ENCODE peak calls at places on chromosomes 4 and X, in six cellular contexts. S is GM23248, T is HCT116, V is PC-3, R is GM23338, U is hepatocyte. M is an unnamed sample. For H3K9me2 and H3K36me3, the result is how much of the 10 kb centered on the place peaks cover.

GRCh38 chrX:103640401-103641155 is 11.8 kb downstream of the TCEAL1 start:
- DNase-seq in U (no peak), S (peak), R (no peak), T (no peak), V (peak), M (no peak)

GRCh38 chr4:104451573-104451972 is 43.1 kb downstream of the CXXC4 start:
- DNase-seq in V (no peak), R (peak), U (peak), T (no peak), S (no peak), M (no peak)

GRCh38 chrX:49079489-49080428 is at the start of gene WDR45:
- DNase-seq in R (peak), S (peak), T (no peak), V (peak), U (peak), M (peak)

GRCh38 chr4:81207793-81208192 is 7.2 kb downstream of the PRKG2 start:
- DNase-seq in T (no peak), V (peak), R (no peak), U (no peak), S (peak), M (no peak)

GRCh38 chrX:105553118-105553517 is 269.2 kb upstream of the NRK start:
- DNase-seq in S (no peak), R (no peak), V (no peak), T (no peak), U (no peak), M (no peak)

GRCh38 chr4:17065821-17066220 is 167.4 kb upstream of the LDB2 start:
- DNase-seq in S (peak), R (no peak), T (no peak), V (no peak), U (no peak), M (no peak)

GRCh38 chr4:120870279-120870673 is 52.2 kb downstream of the PRDM5 start:
- DNase-seq in R (peak), V (peak), T (no peak), U (no peak), S (no peak), M (peak)

GRCh38 chrX:15854080-15854655 is 445 bp downstream of the AP1S2 start:
- DNase-seq in R (peak), S (peak), U (peak), V (peak), T (no peak), M (peak)

GRCh38 chr4:186726440-186727148 is 2.9 kb upstream of the FAT1 start:
- DNase-seq in U (peak), S (peak), R (peak), T (peak), V (peak), M (no peak)

GRCh38 chrX:150363561-150364346 is 637 bp downstream of the MAMLD1 start:
- DNase-seq in S (peak), R (peak), U (peak), T (no peak), V (peak), M (no peak)

GRCh38 chr4:73589887-73590801 is 30.1 kb downstream of the RASSF6 start:
- DNase-seq in T (no peak), R (no peak), S (no peak), V (no peak), U (peak), M (peak)

GRCh38 chr4:90357117-90357710 is 230.0 kb downstream of the CCSER1 start:
- DNase-seq in T (peak), S (peak), V (peak), U (peak), R (peak), M (peak)

GRCh38 chrX:135484636-135485289 is 35.7 kb upstream of the INTS6L start:
- DNase-seq in U (peak), V (peak), S (peak), R (peak), T (peak), M (peak)

GRCh38 chr4:121827851-121828250 is 4.2 kb upstream of the CCNA2 start:
- DNase-seq in S (peak), V (peak), R (no peak), U (no peak), T (no peak), M (no peak)

GRCh38 chr4:76758290-76758882 is 139.6 kb downstream of the SOWAHB start:
- DNase-seq in T (peak), V (peak), U (peak), R (peak), S (peak), M (peak)

GRCh38 chr4:8221476-8221875 is 22.4 kb downstream of the SH3TC1 start:
- DNase-seq in V (no peak), T (no peak), R (no peak), U (no peak), S (peak), M (no peak)

GRCh38 chr4:27245216-27245615 is 384.6 kb downstream of the STIM2 start:
- DNase-seq in S (peak), U (no peak), R (no peak), T (no peak), V (no peak), M (no peak)

GRCh38 chr4:27251788-27252187 is 391.1 kb downstream of the STIM2 start:
- DNase-seq in S (no peak), T (no peak), U (no peak), V (no peak), R (peak), M (no peak)

DNA sequence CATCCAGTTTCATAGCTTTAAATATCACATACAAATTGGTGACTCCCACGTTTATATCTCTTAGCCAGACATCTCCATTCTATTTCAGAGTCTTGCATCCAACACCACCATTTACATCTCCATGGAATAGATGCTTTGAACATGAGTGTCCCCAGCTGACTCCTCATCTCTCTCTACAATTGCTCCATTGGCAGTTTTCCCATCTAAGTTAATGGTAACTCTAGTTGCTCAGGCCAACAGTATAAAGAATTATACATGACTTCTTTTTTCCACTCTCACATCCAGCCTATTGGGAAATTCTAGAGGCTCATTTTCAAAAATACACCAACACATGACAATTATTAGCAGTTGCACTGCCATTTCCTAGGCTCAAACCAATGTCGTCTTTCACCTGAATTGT is 388.2 kb downstream of the STIM2 start:
- DNase-seq in V (no peak), U (no peak), R (no peak), T (no peak), S (peak), M (no peak)
- H2AFZ ChIP-seq in V (no peak), U (no peak), R (no peak), T (no peak), S (peak), M (no peak)

DNA sequence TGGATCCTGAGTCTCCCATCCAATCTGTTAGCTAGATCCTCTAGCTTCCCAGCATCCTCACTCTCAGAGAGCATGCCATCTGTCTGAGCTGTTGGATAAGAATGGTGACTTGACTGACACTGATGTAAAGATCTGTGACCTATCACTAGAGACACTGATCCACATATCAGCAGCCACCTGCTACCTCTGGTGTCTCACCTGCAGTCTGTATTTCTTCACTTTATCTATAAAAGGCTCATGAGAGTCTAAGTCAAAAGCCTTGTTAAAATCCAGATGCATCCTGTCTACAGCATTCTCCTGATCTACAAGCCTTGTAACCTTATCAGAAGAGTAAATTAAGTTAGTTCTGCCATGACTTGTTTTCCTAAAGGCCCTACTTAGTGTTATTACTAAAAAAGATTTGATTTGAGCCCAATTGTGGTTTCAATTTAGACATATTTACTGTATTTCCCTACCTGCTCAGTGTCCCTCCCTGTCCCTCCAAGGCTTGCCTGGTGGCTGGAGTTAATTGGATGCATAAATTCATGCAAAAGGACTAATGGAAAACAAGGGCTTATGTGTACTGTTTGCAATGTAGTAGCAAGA is 25.4 kb upstream of the ARHGAP36 start:
- DNase-seq in S (no peak), U (no peak), V (no peak), R (no peak), T (no peak), M (no peak)
- H3K9me2 ChIP-seq in S (under half), U (under half), V (under half), R (under half), T (under half), M (under half)

GRCh38 chrX:154443479-154443910 is 446 bp upstream of the FAM50A start:
- DNase-seq in T (no peak), S (peak), U (no peak), R (peak), V (peak), M (no peak)
- H3K36me3 ChIP-seq in T (under half), S (under half), U (under half), R (under half), V (under half), M (under half)

GRCh38 chr4:174828845-174829701 is at the start of gene GLRA3:
- DNase-seq in V (peak), R (peak), U (peak), S (peak), T (no peak), M (peak)
- H2AFZ ChIP-seq in V (no peak), R (peak), U (peak), S (peak), T (no peak), M (peak)

DNA sequence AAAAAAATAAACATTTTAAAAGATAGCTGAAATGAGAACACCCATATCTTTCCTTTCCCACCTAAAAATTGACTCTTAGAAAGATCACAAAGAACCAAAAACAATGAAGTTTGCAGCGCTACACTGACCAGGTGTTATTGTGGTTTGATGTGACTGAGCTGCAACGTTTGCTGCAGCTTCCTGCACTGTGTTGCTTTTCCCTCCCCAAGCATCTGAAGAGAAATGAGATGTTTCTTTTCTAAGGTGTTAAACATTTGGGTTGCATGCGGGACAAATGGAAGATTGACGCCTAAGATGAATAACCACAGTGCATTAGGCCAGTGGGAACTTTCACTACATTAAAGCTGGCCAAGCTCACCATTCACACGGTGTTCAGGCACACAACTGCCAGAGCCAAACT is 8.9 kb downstream of the LEF1 start:
- DNase-seq in U (no peak), R (no peak), V (no peak), T (no peak), S (no peak), M (peak)
- H3K9me2 ChIP-seq in U (under half), R (under half), V (under half), T (under half), S (under half), M (under half)

M was measured in OCI-LY7.